ENCODE peak calls at places on chromosomes 11 and 22, in five cellular contexts. One of them, this sample, is unnamed.

GRCh38 chr11:83206221-83206620 is 12.7 kb downstream of the ANKRD42 start:
- DNase-seq in NCI-H1092: no peak
- DNase-seq in HFFc6: no peak
- DNase-seq in heart right ventricle: no peak
- DNase-seq in effector CD4-positive, alpha-beta T cell: no peak
- DNase-seq in this sample: no peak

GRCh38 chr22:37241351-37242142 is 2.5 kb downstream of the RAC2 start:
- DNase-seq in NCI-H1092: no peak
- DNase-seq in HFFc6: no peak
- DNase-seq in heart right ventricle: no peak
- DNase-seq in effector CD4-positive, alpha-beta T cell: no peak
- DNase-seq in this sample: no peak

GRCh38 chr22:38745676-38746460 is 9.9 kb downstream of the SUN2 start:
- DNase-seq in NCI-H1092: no peak
- DNase-seq in HFFc6: no peak
- DNase-seq in heart right ventricle: no peak
- DNase-seq in effector CD4-positive, alpha-beta T cell: no peak
- DNase-seq in this sample: no peak

GRCh38 chr11:107562647-107563208 is 2.8 kb downstream of the ALKBH8 start:
- DNase-seq in NCI-H1092: no peak
- DNase-seq in HFFc6: peak; percentile 89
- DNase-seq in heart right ventricle: no peak
- DNase-seq in effector CD4-positive, alpha-beta T cell: no peak
- DNase-seq in this sample: peak; percentile 92

GRCh38 chr11:57890521-57890920 is 128.9 kb downstream of the CTNND1 start:
- DNase-seq in NCI-H1092: no peak
- DNase-seq in HFFc6: no peak
- DNase-seq in heart right ventricle: no peak
- DNase-seq in effector CD4-positive, alpha-beta T cell: no peak
- DNase-seq in this sample: no peak

GRCh38 chr11:26187639-26188038 is 144.3 kb upstream of the ANO3 start:
- DNase-seq in NCI-H1092: no peak
- DNase-seq in HFFc6: peak; percentile 62
- DNase-seq in heart right ventricle: no peak
- DNase-seq in effector CD4-positive, alpha-beta T cell: no peak
- DNase-seq in this sample: peak; percentile 22

GRCh38 chr11:60261014-60261413 is 18.1 kb upstream of the MS4A4E start:
- DNase-seq in NCI-H1092: no peak
- DNase-seq in HFFc6: no peak
- DNase-seq in heart right ventricle: no peak
- DNase-seq in effector CD4-positive, alpha-beta T cell: no peak
- DNase-seq in this sample: no peak

GRCh38 chr22:47736166-47737034 is 974.0 kb downstream of the TBC1D22A start:
- DNase-seq in NCI-H1092: no peak
- DNase-seq in HFFc6: no peak
- DNase-seq in heart right ventricle: no peak
- DNase-seq in effector CD4-positive, alpha-beta T cell: no peak
- DNase-seq in this sample: no peak

GRCh38 chr11:57100638-57101312 is 81.0 kb upstream of the LRRC55 start:
- DNase-seq in NCI-H1092: peak; percentile 51
- DNase-seq in HFFc6: no peak
- DNase-seq in heart right ventricle: no peak
- DNase-seq in effector CD4-positive, alpha-beta T cell: no peak
- DNase-seq in this sample: no peak

GRCh38 chr22:49946612-49947295 is 13.8 kb upstream of the PIM3 start:
- DNase-seq in NCI-H1092: no peak
- DNase-seq in HFFc6: no peak
- DNase-seq in heart right ventricle: no peak
- DNase-seq in effector CD4-positive, alpha-beta T cell: no peak
- DNase-seq in this sample: no peak

GRCh38 chr22:48477031-48477721 is 1350.5 kb downstream of the BRD1 start:
- DNase-seq in NCI-H1092: no peak
- DNase-seq in HFFc6: no peak
- DNase-seq in heart right ventricle: peak; percentile 35
- DNase-seq in effector CD4-positive, alpha-beta T cell: no peak
- DNase-seq in this sample: no peak